ENCODE peak calls at places on chromosomes 13 and 19, in seven cellular contexts. X, L, N, Q, D, O and J are unnamed samples.

GRCh38 chr19:47047931-47048399 is 459 bp downstream of the TMEM160 start:
- DNase-seq in N (peak; percentile 87), L (peak; percentile 87), D (peak; percentile 86), Q (peak; percentile 83), X (peak; percentile 94), O (peak; percentile 91), J (peak; percentile 89)

GRCh38 chr19:39144487-39145071 is 19.0 kb downstream of the PAK4 start:
- DNase-seq in N (no peak), X (peak; percentile 25), L (no peak), O (no peak), D (no peak), Q (no peak), J (no peak)

GRCh38 chr13:61880576-61881283 is 465.1 kb upstream of the PCDH20 start:
- DNase-seq in L (no peak), Q (no peak), N (peak; percentile 44), O (no peak), X (peak; percentile 3), D (no peak), J (no peak)

GRCh38 chr13:21341637-21342422 is 117.3 kb downstream of the ZDHHC20 start:
- DNase-seq in X (no peak), N (no peak), O (no peak), D (no peak), L (no peak), Q (no peak), J (no peak)

GRCh38 chr19:39265321-39265916 is 2.8 kb upstream of the IFNL2 start:
- DNase-seq in D (no peak), O (peak; percentile 75), Q (no peak), X (no peak), N (peak; percentile 70), L (no peak), J (peak; percentile 50)

GRCh38 chr13:42969558-42970172 is 22.4 kb downstream of the EPSTI1 start:
- DNase-seq in N (peak; percentile 90), L (peak; percentile 76), Q (peak; percentile 81), O (peak; percentile 93), D (peak; percentile 83), X (peak; percentile 73), J (peak; percentile 88)

GRCh38 chr19:4089400-4089908 is 22.8 kb upstream of the ZBTB7A start:
- DNase-seq in O (no peak), D (peak; percentile 48), N (no peak), L (no peak), X (no peak), Q (no peak), J (no peak)

GRCh38 chr13:72062566-72062965 is 195.6 kb upstream of the DACH1 start:
- DNase-seq in X (no peak), L (no peak), N (peak; percentile 46), D (no peak), Q (no peak), O (peak; percentile 56), J (no peak)

GRCh38 chr19:18731562-18732008 is 48.1 kb downstream of the CRTC1 start:
- DNase-seq in X (no peak), L (no peak), N (no peak), Q (no peak), D (no peak), O (no peak), J (no peak)

GRCh38 chr19:47713046-47714021 is at the start of gene EHD2:
- DNase-seq in L (peak; percentile 74), O (peak; percentile 89), D (peak; percentile 76), Q (peak; percentile 54), N (peak; percentile 72), X (peak; percentile 73), J (no peak)

GRCh38 chr13:35957174-35957867 is 173.9 kb downstream of the DCLK1 start:
- DNase-seq in N (no peak), L (no peak), X (peak; percentile 83), D (no peak), Q (peak; percentile 44), O (no peak), J (no peak)

GRCh38 chr19:4635763-4636135 is 3.6 kb upstream of the TNFAIP8L1 start:
- DNase-seq in O (no peak), L (no peak), X (no peak), D (no peak), N (no peak), Q (no peak), J (no peak)

DNA sequence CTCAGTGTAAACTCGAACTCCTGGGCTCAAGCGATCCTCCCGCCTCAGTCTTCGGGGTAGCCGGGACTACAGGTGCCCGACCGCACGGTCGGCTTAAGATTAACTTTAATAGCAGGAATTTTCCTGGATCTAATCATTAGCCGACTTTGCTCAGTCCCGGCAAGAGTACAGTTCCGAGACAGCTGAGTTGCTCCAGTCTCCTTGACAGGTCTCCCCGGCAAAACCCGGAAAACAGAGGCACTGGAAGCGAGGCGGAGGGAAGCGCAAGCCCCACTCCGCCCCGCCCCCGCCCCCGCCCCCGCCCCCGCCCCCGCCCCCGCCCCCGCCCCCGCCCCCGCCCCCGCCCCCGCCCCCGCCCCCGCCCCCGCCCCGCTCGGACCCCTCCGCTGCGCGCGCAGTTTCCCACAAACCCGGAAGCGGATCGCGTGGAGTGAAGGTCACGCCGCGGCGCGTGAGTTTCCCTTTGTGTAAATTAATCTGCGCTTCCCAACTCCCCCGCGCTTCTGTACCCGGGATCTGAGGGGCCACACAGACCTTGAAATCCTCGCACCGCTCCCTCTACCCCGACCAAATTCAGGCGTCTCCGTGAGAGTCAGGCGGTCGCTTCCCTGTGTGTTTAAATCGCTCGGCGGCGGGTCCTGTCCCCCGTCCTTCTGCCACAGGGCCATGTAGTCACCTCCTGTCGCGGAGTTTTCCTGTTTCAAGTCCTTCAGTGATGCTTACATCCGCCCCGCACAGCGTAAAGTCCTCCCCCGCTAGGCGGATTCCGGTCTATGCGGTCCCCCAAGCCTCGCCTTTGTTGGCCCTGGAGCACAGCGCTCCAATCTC is at the start of gene ZNF480:
- DNase-seq in L (peak; percentile 84), Q (peak; percentile 81), D (peak; percentile 84), X (peak; percentile 68), N (peak; percentile 70), O (peak; percentile 72), J (peak; percentile 93)
- TF ChIP-seq CTCF in L (no peak), Q (no peak), D (no peak), X (no peak), N (no peak), O (no peak), J (no peak)

DNA sequence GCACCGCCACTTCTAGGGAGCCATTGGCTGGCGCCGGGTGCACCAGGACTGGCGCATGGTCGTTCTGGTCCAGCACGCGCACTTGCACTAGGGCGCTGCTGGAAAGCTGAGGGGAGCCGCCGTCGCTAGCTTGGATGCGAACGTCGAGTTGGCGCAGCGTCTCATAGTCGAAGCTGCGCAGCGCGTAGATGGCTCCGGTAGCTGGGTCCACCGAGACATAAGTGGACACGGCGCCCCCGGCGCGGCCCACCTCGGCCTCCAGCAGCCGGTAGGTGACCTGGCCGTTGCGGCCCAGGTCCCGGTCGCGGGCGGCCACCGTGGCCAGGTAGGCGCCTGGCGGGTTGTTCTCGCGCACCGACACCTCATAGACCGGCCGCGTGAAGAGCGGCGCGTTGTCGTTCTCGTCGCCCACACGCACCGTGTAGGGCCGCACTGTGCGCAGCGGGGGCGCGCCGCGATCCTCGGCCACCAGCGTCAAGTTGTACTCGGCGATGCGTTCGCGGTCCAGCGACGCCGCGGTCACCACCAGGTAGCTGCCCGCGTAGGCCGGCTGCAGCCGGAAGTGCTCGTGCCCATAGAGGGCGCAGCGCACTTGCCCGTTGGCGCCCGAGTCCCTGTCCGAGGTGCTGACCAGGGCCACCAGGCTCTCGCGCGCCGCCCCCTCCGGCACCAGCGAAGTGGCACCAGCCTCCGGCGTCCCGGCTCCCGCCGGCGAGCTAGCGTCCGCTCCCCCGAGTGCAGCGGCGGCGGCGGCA is 1.7 kb downstream of the PCDH8 start:
- DNase-seq in N (peak; percentile 92), O (peak; percentile 96), X (peak; percentile 28), D (peak; percentile 34), L (no peak), Q (peak; percentile 48), J (no peak)
- TF ChIP-seq CTCF in N (peak; percentile 34), O (no peak), X (no peak), D (peak; percentile 51), L (no peak), Q (peak; percentile 68), J (peak; percentile 53)

GRCh38 chr19:15298847-15299567 is 33.3 kb downstream of the BRD4 start:
- DNase-seq in O (no peak), D (no peak), Q (no peak), N (no peak), L (no peak), X (no peak), J (no peak)

GRCh38 chr19:15299568-15300409 is 32.5 kb downstream of the BRD4 start:
- DNase-seq in Q (no peak), O (no peak), X (no peak), N (no peak), L (no peak), D (no peak), J (no peak)

GRCh38 chr19:15296841-15297415 is 35.4 kb downstream of the BRD4 start:
- DNase-seq in Q (no peak), D (no peak), O (no peak), X (no peak), L (no peak), N (no peak), J (no peak)

GRCh38 chr19:15296353-15296752 is 36.0 kb downstream of the BRD4 start:
- DNase-seq in O (no peak), X (no peak), N (no peak), D (peak; percentile 53), Q (no peak), L (no peak), J (no peak)

DNA sequence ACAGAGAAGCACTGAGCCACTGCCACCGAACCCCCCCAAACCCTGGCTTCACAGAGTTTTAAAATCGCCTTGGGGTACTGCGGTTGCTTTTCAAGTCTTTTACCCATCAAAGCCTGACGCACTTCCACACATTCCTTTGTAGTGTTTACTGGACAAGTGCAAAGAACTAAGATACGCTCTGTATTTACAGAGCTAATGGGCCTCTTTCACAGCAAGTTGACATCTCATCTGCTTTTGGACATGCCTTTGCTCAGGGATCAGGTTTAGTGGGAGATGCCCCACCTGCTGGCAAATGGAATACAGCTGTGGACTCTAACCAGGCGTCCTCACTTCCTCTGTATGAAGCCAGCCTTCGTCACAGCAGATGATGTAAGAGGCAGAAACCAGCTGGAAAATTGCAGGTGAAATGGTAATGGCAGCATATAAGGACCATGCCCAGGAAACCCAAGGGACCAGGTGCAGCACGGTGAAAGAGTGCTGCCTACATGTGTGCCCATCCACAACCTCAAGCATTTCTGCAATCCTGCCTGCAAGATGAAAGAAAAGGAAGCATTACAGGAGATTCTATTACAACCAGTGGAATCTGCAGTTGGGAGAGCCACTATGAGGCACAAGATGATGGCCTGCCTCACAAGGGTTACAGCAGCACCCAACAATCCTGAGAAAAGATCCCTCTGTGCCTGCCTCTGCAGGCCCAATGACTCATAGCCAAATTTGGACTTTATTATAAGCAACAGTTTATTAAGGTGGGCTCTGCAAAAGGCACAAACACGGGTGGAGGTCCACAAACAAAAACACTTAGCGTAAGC is 34.7 kb downstream of the BRD4 start:
- DNase-seq in O (no peak), X (peak; percentile 63), L (no peak), Q (no peak), N (peak; percentile 33), D (no peak), J (no peak)
- TF ChIP-seq CTCF in O (no peak), X (peak; percentile 5), L (no peak), Q (no peak), N (no peak), D (no peak), J (no peak)

DNA sequence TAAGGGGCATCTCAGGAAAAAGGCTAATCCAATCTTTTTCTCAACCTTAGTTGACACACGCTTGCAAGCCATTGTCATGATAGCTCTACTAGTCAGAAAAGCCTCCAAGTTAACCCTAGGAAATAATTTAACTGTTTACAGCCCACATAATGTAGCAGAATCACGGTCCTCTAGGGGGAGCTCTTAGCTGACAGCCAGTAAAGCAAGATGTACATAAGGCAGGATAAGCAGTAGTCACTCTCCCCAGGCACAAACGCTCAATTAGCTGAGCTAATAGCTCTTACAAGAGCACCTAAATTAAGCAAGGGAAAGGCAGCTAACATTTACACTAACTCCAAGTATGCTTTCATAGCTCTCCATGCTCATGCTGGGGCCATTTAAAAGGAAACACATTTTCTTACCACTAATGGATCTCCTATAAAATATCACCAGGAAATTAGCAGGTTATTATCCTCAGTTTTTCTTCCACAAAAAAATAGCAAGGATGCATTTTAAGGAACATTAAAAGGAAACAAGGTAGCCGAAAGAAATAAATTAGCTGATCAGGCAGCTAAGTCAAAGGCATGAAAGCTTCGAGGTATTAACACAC is 33.7 kb upstream of the ZSCAN5A start:
- DNase-seq in N (peak; percentile 34), D (no peak), O (peak; percentile 46), X (peak; percentile 15), Q (no peak), L (no peak), J (no peak)
- TF ChIP-seq CTCF in N (peak; percentile 56), D (peak; percentile 21), O (no peak), X (peak; percentile 39), Q (no peak), L (no peak), J (no peak)